ENCODE peak calls at places on chromosome 14, in nine cellular contexts. Z is fibroblast of the aortic adventitia, N is GM10248, A is A549, F is neural crest cell, Q is testis, H is IMR-90, Y is fibroblast of lung, L is mammary epithelial cell. D is an unnamed sample.

GRCh38 chr14:57889245-57889644 is 23.4 kb upstream of the SLC35F4 start:
- DNase-seq in Z (peak), N (no peak), A (no peak), F (no peak), Q (peak), H (no peak), Y (peak), L (peak), D (no peak)

GRCh38 chr14:95426116-95426475 is 90.4 kb downstream of the SYNE3 start:
- DNase-seq in Z (no peak), N (no peak), A (no peak), F (no peak), Q (no peak), H (no peak), Y (no peak), L (no peak), D (no peak)

GRCh38 chr14:58821421-58821820 is 183.7 kb downstream of the DACT1 start:
- DNase-seq in Z (no peak), N (no peak), A (no peak), F (no peak), Q (no peak), H (no peak), Y (no peak), L (no peak), D (no peak)

GRCh38 chr14:101069666-101070362 is 166.3 kb upstream of the RTL1 start:
- DNase-seq in Z (no peak), N (no peak), A (no peak), F (no peak), Q (peak), H (no peak), Y (no peak), L (no peak), D (peak)

GRCh38 chr14:61601923-61602732 is 93.2 kb upstream of the HIF1A start:
- DNase-seq in Z (no peak), N (no peak), A (no peak), F (no peak), Q (no peak), H (no peak), Y (no peak), L (no peak), D (no peak)

GRCh38 chr14:70152704-70153103 is 36.0 kb downstream of the SLC8A3 start:
- DNase-seq in Z (no peak), N (no peak), A (no peak), F (no peak), Q (no peak), H (no peak), Y (no peak), L (no peak), D (no peak)

GRCh38 chr14:29821665-29822429 is 105.8 kb downstream of the PRKD1 start:
- DNase-seq in Z (no peak), N (no peak), A (no peak), F (no peak), Q (no peak), H (no peak), Y (no peak), L (no peak), D (no peak)

GRCh38 chr14:70855486-70855885 is 46.2 kb upstream of the MAP3K9 start:
- DNase-seq in Z (no peak), N (no peak), A (no peak), F (no peak), Q (no peak), H (no peak), Y (no peak), L (no peak), D (no peak)

GRCh38 chr14:105867961-105868599 is 341.7 kb downstream of the TMEM121 start:
- DNase-seq in Z (no peak), N (no peak), A (no peak), F (no peak), Q (peak), H (no peak), Y (no peak), L (no peak), D (peak)

GRCh38 chr14:68684466-68685418 is 108.1 kb downstream of the ZFP36L1 start:
- DNase-seq in Z (no peak), N (no peak), A (no peak), F (no peak), Q (no peak), H (no peak), Y (no peak), L (no peak), D (no peak)

GRCh38 chr14:51442513-51443175 is 202.6 kb downstream of the TMX1 start:
- DNase-seq in Z (peak), N (no peak), A (peak), F (no peak), Q (no peak), H (peak), Y (peak), L (peak), D (no peak)

GRCh38 chr14:74502236-74503019 is 8.9 kb downstream of the ISCA2 start:
- DNase-seq in Z (peak), N (peak), A (peak), F (peak), Q (peak), H (peak), Y (peak), L (peak), D (no peak)

GRCh38 chr14:37594916-37595808 is at the start of the genes FOXA1 and TTC6:
- DNase-seq in Z (peak), N (no peak), A (peak), F (no peak), Q (peak), H (peak), Y (no peak), L (peak), D (no peak)

GRCh38 chr14:49594347-49595089 is 4.2 kb upstream of the LRR1 start:
- DNase-seq in Z (peak), N (peak), A (peak), F (no peak), Q (no peak), H (peak), Y (peak), L (no peak), D (no peak)

GRCh38 chr14:92651793-92652382 is 96.5 kb downstream of the LGMN start:
- DNase-seq in Z (no peak), N (peak), A (no peak), F (no peak), Q (peak), H (no peak), Y (no peak), L (no peak), D (no peak)

GRCh38 chr14:100762901-100763300 is 36.2 kb downstream of the DLK1 start:
- DNase-seq in Z (no peak), N (no peak), A (no peak), F (no peak), Q (no peak), H (no peak), Y (no peak), L (no peak), D (no peak)

GRCh38 chr14:61528591-61529021 is 166.7 kb upstream of the HIF1A start:
- DNase-seq in Z (peak), N (no peak), A (no peak), F (no peak), Q (no peak), H (peak), Y (peak), L (peak), D (no peak)

GRCh38 chr14:41000350-41000749 is 606.3 kb upstream of the LRFN5 start:
- DNase-seq in Z (no peak), N (no peak), A (no peak), F (no peak), Q (no peak), H (no peak), Y (no peak), L (no peak), D (no peak)

GRCh38 chr14:73295198-73295796 is 58.0 kb downstream of the PAPLN start:
- DNase-seq in Z (peak), N (peak), A (peak), F (no peak), Q (peak), H (peak), Y (peak), L (peak), D (no peak)

GRCh38 chr14:52694761-52695480 is 437 bp downstream of the ERO1A start:
- DNase-seq in Z (peak), N (peak), A (peak), F (no peak), Q (peak), H (peak), Y (peak), L (peak), D (no peak)

GRCh38 chr14:95256011-95256775 is 63.5 kb downstream of the CLMN start:
- DNase-seq in Z (no peak), N (no peak), A (no peak), F (no peak), Q (no peak), H (no peak), Y (no peak), L (no peak), D (no peak)

GRCh38 chr14:59439256-59440015 is 25.7 kb downstream of the GPR135 start:
- DNase-seq in Z (peak), N (no peak), A (no peak), F (no peak), Q (no peak), H (peak), Y (peak), L (no peak), D (no peak)

GRCh38 chr14:69313176-69313575 is 53.2 kb downstream of the GALNT16 start:
- DNase-seq in Z (no peak), N (no peak), A (no peak), F (no peak), Q (no peak), H (no peak), Y (no peak), L (no peak), D (no peak)

GRCh38 chr14:91167380-91167770 is 53.5 kb downstream of the DGLUCY start:
- DNase-seq in Z (no peak), N (no peak), A (no peak), F (no peak), Q (no peak), H (no peak), Y (no peak), L (no peak), D (no peak)

GRCh38 chr14:63051301-63051700 is 6.0 kb upstream of the KCNH5 start:
- DNase-seq in Z (no peak), N (no peak), A (no peak), F (no peak), Q (no peak), H (no peak), Y (no peak), L (peak), D (no peak)

GRCh38 chr14:104393199-104393897 is 186.2 kb upstream of the C14orf180 start:
- DNase-seq in Z (no peak), N (no peak), A (no peak), F (no peak), Q (peak), H (no peak), Y (no peak), L (no peak), D (peak)

GRCh38 chr14:105090493-105091334 is 25.5 kb upstream of the GPR132 start:
- DNase-seq in Z (peak), N (peak), A (peak), F (peak), Q (peak), H (peak), Y (peak), L (peak), D (peak)

GRCh38 chr14:49702725-49703124 is 9.8 kb downstream of the KLHDC1 start:
- DNase-seq in Z (no peak), N (no peak), A (no peak), F (no peak), Q (no peak), H (no peak), Y (no peak), L (no peak), D (no peak)

DNA sequence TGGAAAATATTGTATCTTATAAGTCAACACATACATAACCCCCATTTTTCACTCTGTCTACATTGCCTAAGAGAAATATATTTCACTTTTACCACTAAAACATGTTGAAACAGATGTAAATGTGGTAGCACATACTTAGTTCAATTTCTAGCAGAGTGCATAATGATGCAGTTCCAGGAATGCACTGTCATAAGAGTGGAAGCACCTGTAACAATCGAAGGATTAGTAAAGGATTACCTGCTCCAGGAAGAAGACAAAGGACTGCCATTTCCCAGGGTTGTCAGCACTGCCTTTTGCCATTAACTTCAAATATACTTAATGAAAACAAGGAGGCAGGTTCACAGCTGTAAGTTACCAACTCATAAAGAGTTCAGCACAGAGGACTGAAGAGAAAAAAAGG is 24.6 kb downstream of the DAD1 start:
- DNase-seq in Z (no peak), N (no peak), A (no peak), F (no peak), Q (no peak), H (no peak), Y (no peak), L (no peak), D (no peak)
- TF ChIP-seq CTCF in Z (no peak), N (no peak), A (no peak), F (no peak), Q (no peak), H (no peak), Y (no peak), L (no peak), D (no peak)

DNA sequence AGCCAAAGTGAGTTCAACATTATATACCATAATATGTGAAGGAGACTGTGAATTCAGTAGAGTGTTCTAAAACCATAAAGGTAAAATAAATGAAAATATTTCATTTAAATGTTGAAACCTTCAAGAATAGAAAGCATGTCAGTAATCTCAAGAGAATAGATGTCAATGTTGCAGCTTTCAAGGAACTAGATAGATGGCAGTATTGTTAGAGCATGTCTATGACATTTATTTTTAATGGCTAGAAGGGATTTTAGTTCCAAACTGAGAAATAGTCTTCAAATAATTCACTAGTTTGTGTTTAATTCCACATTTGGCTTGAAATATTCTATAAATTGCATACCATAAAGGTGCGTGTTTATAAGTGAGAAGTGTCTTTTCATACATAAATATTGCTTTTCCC is 326.5 kb downstream of the FLRT2 start:
- DNase-seq in Z (no peak), N (no peak), A (no peak), F (no peak), Q (no peak), H (no peak), Y (peak), L (no peak), D (no peak)
- TF ChIP-seq CTCF in Z (no peak), N (peak), A (no peak), F (no peak), Q (peak), H (peak), Y (peak), L (peak), D (peak)

GRCh38 chr14:78790262-78790661 is 620.1 kb downstream of the NRXN3 start:
- DNase-seq in Z (no peak), N (no peak), A (peak), F (no peak), Q (no peak), H (no peak), Y (no peak), L (no peak), D (no peak)
- TF ChIP-seq CTCF in Z (no peak), N (no peak), A (no peak), F (peak), Q (no peak), H (no peak), Y (no peak), L (peak), D (peak)

GRCh38 chr14:99753225-99754140 is 39.7 kb upstream of the EML1 start:
- DNase-seq in Z (no peak), N (no peak), A (no peak), F (no peak), Q (no peak), H (no peak), Y (no peak), L (no peak), D (no peak)
- TF ChIP-seq CTCF in Z (peak), N (no peak), A (no peak), F (no peak), Q (no peak), H (peak), Y (no peak), L (no peak), D (peak)

D was measured in osteocyte.